ENCODE peak calls at places on chromosome 9, in seven cellular contexts. One of them, this sample, is unnamed.

GRCh38 chr9:15333376-15333881 is 26.4 kb upstream of the TTC39B start:
- DNase-seq in IMR-90: no peak
- DNase-seq in H9: no peak
- DNase-seq in neuronal stem cell: no peak
- DNase-seq in H1: no peak
- DNase-seq in mesendoderm: no peak
- DNase-seq in mesenchymal stem cell: no peak
- DNase-seq in this sample: no peak

GRCh38 chr9:83505282-83505681 is 32.9 kb downstream of the FRMD3 start:
- DNase-seq in IMR-90: no peak
- DNase-seq in H9: no peak
- DNase-seq in neuronal stem cell: no peak
- DNase-seq in H1: no peak
- DNase-seq in mesendoderm: no peak
- DNase-seq in mesenchymal stem cell: no peak
- DNase-seq in this sample: no peak

GRCh38 chr9:112012026-112012902 is 115.7 kb downstream of the UGCG start:
- DNase-seq in IMR-90: peak; percentile 95
- DNase-seq in H9: no peak
- DNase-seq in neuronal stem cell: no peak
- DNase-seq in H1: no peak
- DNase-seq in mesendoderm: no peak
- DNase-seq in mesenchymal stem cell: peak; percentile 90
- DNase-seq in this sample: peak; percentile 65

GRCh38 chr9:96646081-96646991 is 8.8 kb downstream of the PRXL2C start:
- DNase-seq in IMR-90: peak; percentile 86
- DNase-seq in H9: no peak
- DNase-seq in neuronal stem cell: no peak
- DNase-seq in H1: no peak
- DNase-seq in mesendoderm: no peak
- DNase-seq in mesenchymal stem cell: peak; percentile 87
- DNase-seq in this sample: peak; percentile 61

GRCh38 chr9:129685220-129685932 is 19.9 kb downstream of the PRRX2 start:
- DNase-seq in IMR-90: peak; percentile 63
- DNase-seq in H9: no peak
- DNase-seq in neuronal stem cell: no peak
- DNase-seq in H1: no peak
- DNase-seq in mesendoderm: no peak
- DNase-seq in mesenchymal stem cell: peak; percentile 35
- DNase-seq in this sample: no peak

GRCh38 chr9:5718296-5719032 is 89.6 kb downstream of the RIC1 start:
- DNase-seq in IMR-90: peak; percentile 24
- DNase-seq in H9: no peak
- DNase-seq in neuronal stem cell: no peak
- DNase-seq in H1: no peak
- DNase-seq in mesendoderm: peak; percentile 57
- DNase-seq in mesenchymal stem cell: no peak
- DNase-seq in this sample: no peak

GRCh38 chr9:96478829-96479371 is 28.9 kb downstream of the HABP4 start:
- DNase-seq in IMR-90: peak; percentile 49
- DNase-seq in H9: no peak
- DNase-seq in neuronal stem cell: no peak
- DNase-seq in H1: no peak
- DNase-seq in mesendoderm: no peak
- DNase-seq in mesenchymal stem cell: peak; percentile 9
- DNase-seq in this sample: no peak

GRCh38 chr9:34190996-34191892 is 12.4 kb downstream of the UBAP1 start:
- DNase-seq in IMR-90: peak; percentile 34
- DNase-seq in H9: no peak
- DNase-seq in neuronal stem cell: no peak
- DNase-seq in H1: no peak
- DNase-seq in mesendoderm: peak; percentile 81
- DNase-seq in mesenchymal stem cell: peak; percentile 68
- DNase-seq in this sample: no peak

GRCh38 chr9:123061216-123061615 is 27.7 kb downstream of the GPR21 start:
- DNase-seq in IMR-90: no peak
- DNase-seq in H9: no peak
- DNase-seq in neuronal stem cell: no peak
- DNase-seq in H1: no peak
- DNase-seq in mesendoderm: no peak
- DNase-seq in mesenchymal stem cell: no peak
- DNase-seq in this sample: no peak

GRCh38 chr9:129726322-129727160 is 26.3 kb downstream of the PTGES start:
- DNase-seq in IMR-90: peak; percentile 78
- DNase-seq in H9: peak; percentile 94
- DNase-seq in neuronal stem cell: peak; percentile 72
- DNase-seq in H1: peak; percentile 76
- DNase-seq in mesendoderm: peak; percentile 97
- DNase-seq in mesenchymal stem cell: peak; percentile 84
- DNase-seq in this sample: peak; percentile 75

GRCh38 chr9:89642789-89643188 is 38.0 kb downstream of the GADD45G start:
- DNase-seq in IMR-90: no peak
- DNase-seq in H9: no peak
- DNase-seq in neuronal stem cell: no peak
- DNase-seq in H1: no peak
- DNase-seq in mesendoderm: peak; percentile 34
- DNase-seq in mesenchymal stem cell: no peak
- DNase-seq in this sample: peak; percentile 94

GRCh38 chr9:83231039-83231438 is 168.1 kb upstream of the RASEF start:
- DNase-seq in IMR-90: no peak
- DNase-seq in H9: no peak
- DNase-seq in neuronal stem cell: no peak
- DNase-seq in H1: no peak
- DNase-seq in mesendoderm: peak; percentile 25
- DNase-seq in mesenchymal stem cell: no peak
- DNase-seq in this sample: peak; percentile 77

GRCh38 chr9:127452481-127453092 is 1.3 kb downstream of the LRSAM1 start:
- DNase-seq in IMR-90: peak; percentile 17
- DNase-seq in H9: no peak
- DNase-seq in neuronal stem cell: no peak
- DNase-seq in H1: no peak
- DNase-seq in mesendoderm: no peak
- DNase-seq in mesenchymal stem cell: no peak
- DNase-seq in this sample: no peak

GRCh38 chr9:133375116-133375723 is 640 bp downstream of the SURF4 start:
- DNase-seq in IMR-90: peak; percentile 46
- DNase-seq in H9: no peak
- DNase-seq in neuronal stem cell: peak; percentile 23
- DNase-seq in H1: no peak
- DNase-seq in mesendoderm: peak; percentile 63
- DNase-seq in mesenchymal stem cell: peak; percentile 72
- DNase-seq in this sample: peak; percentile 59

GRCh38 chr9:88927510-88927909 is 63.8 kb upstream of the S1PR3 start:
- DNase-seq in IMR-90: no peak
- DNase-seq in H9: no peak
- DNase-seq in neuronal stem cell: no peak
- DNase-seq in H1: no peak
- DNase-seq in mesendoderm: no peak
- DNase-seq in mesenchymal stem cell: no peak
- DNase-seq in this sample: no peak

GRCh38 chr9:107932036-107932435 is 442.5 kb upstream of the KLF4 start:
- DNase-seq in IMR-90: peak; percentile 72
- DNase-seq in H9: no peak
- DNase-seq in neuronal stem cell: no peak
- DNase-seq in H1: no peak
- DNase-seq in mesendoderm: no peak
- DNase-seq in mesenchymal stem cell: peak; percentile 73
- DNase-seq in this sample: peak; percentile 46

GRCh38 chr9:137064027-137064879 is 6.1 kb downstream of the SAPCD2 start:
- DNase-seq in IMR-90: no peak
- DNase-seq in H9: peak; percentile 84
- DNase-seq in neuronal stem cell: no peak
- DNase-seq in H1: no peak
- DNase-seq in mesendoderm: no peak
- DNase-seq in mesenchymal stem cell: peak; percentile 36
- DNase-seq in this sample: no peak

GRCh38 chr9:105007143-105007542 is 79.2 kb upstream of the ABCA1 start:
- DNase-seq in IMR-90: peak; percentile 92
- DNase-seq in H9: no peak
- DNase-seq in neuronal stem cell: no peak
- DNase-seq in H1: no peak
- DNase-seq in mesendoderm: no peak
- DNase-seq in mesenchymal stem cell: peak; percentile 88
- DNase-seq in this sample: peak; percentile 42

DNA sequence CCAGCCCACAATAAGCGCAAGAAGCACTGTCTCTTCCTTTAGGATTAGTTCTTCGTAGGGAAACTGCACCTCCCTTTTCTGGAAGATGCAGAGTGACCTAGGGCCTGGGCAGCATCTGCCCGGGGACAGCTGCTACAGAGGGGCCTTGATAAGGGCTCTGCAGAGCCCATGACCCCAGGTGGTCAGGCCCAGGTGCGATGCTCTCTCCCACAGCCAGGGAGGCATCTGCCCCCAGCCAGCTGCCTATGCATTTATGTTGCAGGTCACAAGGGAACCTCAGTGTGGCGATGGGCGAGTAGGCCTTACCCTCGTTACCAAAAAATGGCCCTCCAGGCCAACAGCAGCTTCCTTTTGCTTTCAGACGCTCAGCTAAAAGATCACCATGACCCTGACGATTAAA is 55.0 kb downstream of the PSMB7 start:
- DNase-seq in IMR-90: no peak
- DNase-seq in H9: no peak
- DNase-seq in neuronal stem cell: no peak
- DNase-seq in H1: no peak
- DNase-seq in mesendoderm: peak; percentile 41
- DNase-seq in mesenchymal stem cell: no peak
- DNase-seq in this sample: no peak
- H3K4ac ChIP-seq in IMR-90: no peak overlapping the region
- H3K4ac ChIP-seq in H9: no peak overlapping the region
- H3K4ac ChIP-seq in neuronal stem cell: no peak overlapping the region
- H3K4ac ChIP-seq in H1: no peak overlapping the region
- H3K4ac ChIP-seq in mesendoderm: no peak overlapping the region
- H3K4ac ChIP-seq in mesenchymal stem cell: no peak overlapping the region
- H3K4ac ChIP-seq in this sample: peak overlapping the region; percentile 21

GRCh38 chr9:84701801-84702200 is 32.3 kb downstream of the NTRK2 start:
- DNase-seq in IMR-90: no peak
- DNase-seq in H9: no peak
- DNase-seq in neuronal stem cell: no peak
- DNase-seq in H1: no peak
- DNase-seq in mesendoderm: no peak
- DNase-seq in mesenchymal stem cell: no peak
- DNase-seq in this sample: no peak
- H3K4ac ChIP-seq in IMR-90: no peak overlapping the region
- H3K4ac ChIP-seq in H9: no peak overlapping the region
- H3K4ac ChIP-seq in neuronal stem cell: no peak overlapping the region
- H3K4ac ChIP-seq in H1: no peak overlapping the region
- H3K4ac ChIP-seq in mesendoderm: no peak overlapping the region
- H3K4ac ChIP-seq in mesenchymal stem cell: no peak overlapping the region
- H3K4ac ChIP-seq in this sample: no peak overlapping the region

DNA sequence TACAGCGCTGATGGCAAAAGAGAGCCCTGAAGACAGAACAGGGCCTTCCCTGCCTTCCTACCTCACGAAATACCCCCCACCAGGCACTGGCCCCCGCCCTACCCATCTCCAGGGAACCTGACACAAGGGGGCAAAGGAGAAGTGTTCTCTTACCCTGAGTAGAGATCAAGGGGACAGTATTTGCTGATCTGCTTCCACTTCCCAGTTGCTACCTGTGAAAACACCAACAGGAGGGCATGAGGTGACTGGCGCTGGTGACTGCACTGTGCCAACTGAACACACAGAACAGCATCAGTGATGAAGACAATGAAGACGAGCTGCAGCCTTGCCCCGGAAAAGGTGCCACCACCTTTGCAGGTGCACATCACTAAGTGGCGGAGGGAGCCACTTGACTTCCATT is 27.3 kb downstream of the IPPK start:
- DNase-seq in IMR-90: no peak
- DNase-seq in H9: peak; percentile 12
- DNase-seq in neuronal stem cell: no peak
- DNase-seq in H1: no peak
- DNase-seq in mesendoderm: no peak
- DNase-seq in mesenchymal stem cell: no peak
- DNase-seq in this sample: no peak
- H3K4ac ChIP-seq in IMR-90: no peak overlapping the region
- H3K4ac ChIP-seq in H9: no peak overlapping the region
- H3K4ac ChIP-seq in neuronal stem cell: no peak overlapping the region
- H3K4ac ChIP-seq in H1: no peak overlapping the region
- H3K4ac ChIP-seq in mesendoderm: no peak overlapping the region
- H3K4ac ChIP-seq in mesenchymal stem cell: no peak overlapping the region
- H3K4ac ChIP-seq in this sample: no peak overlapping the region

GRCh38 chr9:121307976-121308375 is 40.0 kb downstream of the GSN start:
- DNase-seq in IMR-90: no peak
- DNase-seq in H9: no peak
- DNase-seq in neuronal stem cell: no peak
- DNase-seq in H1: no peak
- DNase-seq in mesendoderm: no peak
- DNase-seq in mesenchymal stem cell: no peak
- DNase-seq in this sample: no peak

GRCh38 chr9:121303456-121304451 is 35.8 kb downstream of the GSN start:
- DNase-seq in IMR-90: no peak
- DNase-seq in H9: no peak
- DNase-seq in neuronal stem cell: no peak
- DNase-seq in H1: no peak
- DNase-seq in mesendoderm: no peak
- DNase-seq in mesenchymal stem cell: no peak
- DNase-seq in this sample: no peak

GRCh38 chr9:121304707-121305106 is 36.7 kb downstream of the GSN start:
- DNase-seq in IMR-90: no peak
- DNase-seq in H9: no peak
- DNase-seq in neuronal stem cell: no peak
- DNase-seq in H1: no peak
- DNase-seq in mesendoderm: no peak
- DNase-seq in mesenchymal stem cell: no peak
- DNase-seq in this sample: no peak

GRCh38 chr9:121302786-121303185 is 34.8 kb downstream of the GSN start:
- DNase-seq in IMR-90: no peak
- DNase-seq in H9: no peak
- DNase-seq in neuronal stem cell: no peak
- DNase-seq in H1: no peak
- DNase-seq in mesendoderm: no peak
- DNase-seq in mesenchymal stem cell: no peak
- DNase-seq in this sample: no peak

GRCh38 chr9:121305269-121305994 is 37.5 kb downstream of the GSN start:
- DNase-seq in IMR-90: no peak
- DNase-seq in H9: no peak
- DNase-seq in neuronal stem cell: no peak
- DNase-seq in H1: no peak
- DNase-seq in mesendoderm: no peak
- DNase-seq in mesenchymal stem cell: no peak
- DNase-seq in this sample: peak; percentile 13
- H3K4ac ChIP-seq in IMR-90: no peak overlapping the region
- H3K4ac ChIP-seq in H9: no peak overlapping the region
- H3K4ac ChIP-seq in neuronal stem cell: no peak overlapping the region
- H3K4ac ChIP-seq in H1: no peak overlapping the region
- H3K4ac ChIP-seq in mesendoderm: no peak overlapping the region
- H3K4ac ChIP-seq in mesenchymal stem cell: no peak overlapping the region
- H3K4ac ChIP-seq in this sample: no peak overlapping the region

DNA sequence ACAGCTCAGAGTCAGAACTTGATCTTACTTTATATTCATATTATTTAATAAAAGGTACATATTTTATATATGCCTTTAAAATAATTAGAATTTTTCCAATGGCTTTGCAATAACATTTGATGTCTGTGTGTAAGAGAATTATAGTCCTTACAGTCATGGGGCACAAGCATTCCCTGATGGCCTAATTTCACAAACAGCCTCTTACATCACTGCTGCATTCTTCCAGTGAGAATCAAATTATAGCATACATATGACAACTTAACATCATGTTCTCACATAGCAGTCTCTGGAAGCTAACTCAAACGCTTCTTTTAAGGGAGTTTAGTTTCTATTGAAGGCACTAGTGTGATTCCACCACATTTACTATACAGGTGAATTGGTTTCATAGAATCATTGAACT is 15.2 kb upstream of the PRUNE2 start:
- DNase-seq in IMR-90: no peak
- DNase-seq in H9: no peak
- DNase-seq in neuronal stem cell: no peak
- DNase-seq in H1: no peak
- DNase-seq in mesendoderm: no peak
- DNase-seq in mesenchymal stem cell: no peak
- DNase-seq in this sample: no peak
- H3K4ac ChIP-seq in IMR-90: no peak overlapping the region
- H3K4ac ChIP-seq in H9: no peak overlapping the region
- H3K4ac ChIP-seq in neuronal stem cell: no peak overlapping the region
- H3K4ac ChIP-seq in H1: no peak overlapping the region
- H3K4ac ChIP-seq in mesendoderm: no peak overlapping the region
- H3K4ac ChIP-seq in mesenchymal stem cell: no peak overlapping the region
- H3K4ac ChIP-seq in this sample: no peak overlapping the region